ENCODE peak calls at places on chromosomes 4 and X, in eight cellular contexts. One of them, this sample, is unnamed.

GRCh38 chrX:1521459-1521956 is 15.5 kb downstream of the P2RY8 start:
- DNase-seq in D341Med: no peak
- DNase-seq in central memory CD4-positive, alpha-beta T cell: peak; percentile 82
- DNase-seq in head of caudate nucleus: no peak
- DNase-seq in neural crest cell: no peak
- DNase-seq in CD4-positive, alpha-beta T cell: peak; percentile 46
- DNase-seq in epithelial cell of esophagus: no peak
- DNase-seq in cardiac fibroblast: no peak
- DNase-seq in this sample: no peak

GRCh38 chr4:141587897-141588296 is 48.5 kb upstream of the IL15 start:
- DNase-seq in D341Med: no peak
- DNase-seq in central memory CD4-positive, alpha-beta T cell: no peak
- DNase-seq in head of caudate nucleus: no peak
- DNase-seq in neural crest cell: no peak
- DNase-seq in CD4-positive, alpha-beta T cell: no peak
- DNase-seq in epithelial cell of esophagus: peak; percentile 36
- DNase-seq in cardiac fibroblast: no peak
- DNase-seq in this sample: peak; percentile 9

GRCh38 chrX:100319716-100320115 is 90.4 kb downstream of the PCDH19 start:
- DNase-seq in D341Med: no peak
- DNase-seq in central memory CD4-positive, alpha-beta T cell: no peak
- DNase-seq in head of caudate nucleus: no peak
- DNase-seq in neural crest cell: no peak
- DNase-seq in CD4-positive, alpha-beta T cell: no peak
- DNase-seq in epithelial cell of esophagus: no peak
- DNase-seq in cardiac fibroblast: no peak
- DNase-seq in this sample: no peak

GRCh38 chr4:51845736-51846135 is 2.8 kb downstream of the DCUN1D4 start:
- DNase-seq in D341Med: no peak
- DNase-seq in central memory CD4-positive, alpha-beta T cell: no peak
- DNase-seq in head of caudate nucleus: no peak
- DNase-seq in neural crest cell: no peak
- DNase-seq in CD4-positive, alpha-beta T cell: no peak
- DNase-seq in epithelial cell of esophagus: no peak
- DNase-seq in cardiac fibroblast: peak; percentile 17
- DNase-seq in this sample: no peak

GRCh38 chrX:7068939-7069367 is 78.6 kb upstream of the STS start:
- DNase-seq in D341Med: no peak
- DNase-seq in central memory CD4-positive, alpha-beta T cell: no peak
- DNase-seq in head of caudate nucleus: no peak
- DNase-seq in neural crest cell: no peak
- DNase-seq in CD4-positive, alpha-beta T cell: peak; percentile 16
- DNase-seq in epithelial cell of esophagus: peak; percentile 56
- DNase-seq in cardiac fibroblast: no peak
- DNase-seq in this sample: no peak

GRCh38 chr4:100017627-100018310 is 67.7 kb upstream of the H2AZ1 start:
- DNase-seq in D341Med: no peak
- DNase-seq in central memory CD4-positive, alpha-beta T cell: no peak
- DNase-seq in head of caudate nucleus: no peak
- DNase-seq in neural crest cell: no peak
- DNase-seq in CD4-positive, alpha-beta T cell: no peak
- DNase-seq in epithelial cell of esophagus: peak; percentile 95
- DNase-seq in cardiac fibroblast: no peak
- DNase-seq in this sample: no peak

GRCh38 chrX:38857736-38858432 is 56.6 kb downstream of the MID1IP1 start:
- DNase-seq in D341Med: no peak
- DNase-seq in central memory CD4-positive, alpha-beta T cell: no peak
- DNase-seq in head of caudate nucleus: no peak
- DNase-seq in neural crest cell: no peak
- DNase-seq in CD4-positive, alpha-beta T cell: no peak
- DNase-seq in epithelial cell of esophagus: no peak
- DNase-seq in cardiac fibroblast: no peak
- DNase-seq in this sample: no peak

GRCh38 chr4:60173718-60174117 is 1026.4 kb upstream of the ADGRL3 start:
- DNase-seq in D341Med: no peak
- DNase-seq in central memory CD4-positive, alpha-beta T cell: no peak
- DNase-seq in head of caudate nucleus: no peak
- DNase-seq in neural crest cell: no peak
- DNase-seq in CD4-positive, alpha-beta T cell: no peak
- DNase-seq in epithelial cell of esophagus: no peak
- DNase-seq in cardiac fibroblast: no peak
- DNase-seq in this sample: no peak

GRCh38 chr4:24262084-24262483 is 322.3 kb downstream of the DHX15 start:
- DNase-seq in D341Med: no peak
- DNase-seq in central memory CD4-positive, alpha-beta T cell: no peak
- DNase-seq in head of caudate nucleus: no peak
- DNase-seq in neural crest cell: no peak
- DNase-seq in CD4-positive, alpha-beta T cell: no peak
- DNase-seq in epithelial cell of esophagus: no peak
- DNase-seq in cardiac fibroblast: no peak
- DNase-seq in this sample: no peak

This sample was measured in stromal cell of bone marrow.